ENCODE peak calls at places on chromosomes 6 and 20, in four cellular contexts. One of them, this sample, is unnamed.
A peak's percentile ranks its signal among the peaks of the same experiment; 100 is the strongest.

GRCh38 chr6:97915537-97915936 is 632.5 kb upstream of the MMS22L start:
- DNase-seq in AG09309: no peak
- DNase-seq in body of pancreas: no peak
- DNase-seq in mesothelial cell of epicardium: no peak
- DNase-seq in this sample: no peak

GRCh38 chr20:60191014-60191413 is 232.8 kb downstream of the CDH26 start:
- DNase-seq in mesothelial cell of epicardium: no peak
- DNase-seq in body of pancreas: no peak
- DNase-seq in AG09309: no peak
- DNase-seq in this sample: no peak

GRCh38 chr20:2865630-2866029 is 7.7 kb upstream of the PTPRA start:
- DNase-seq in AG09309: no peak
- DNase-seq in mesothelial cell of epicardium: no peak
- DNase-seq in body of pancreas: no peak
- DNase-seq in this sample: no peak

GRCh38 chr20:62496525-62497218 is 20.9 kb upstream of the GATA5 start:
- DNase-seq in AG09309: no peak
- DNase-seq in body of pancreas: no peak
- DNase-seq in mesothelial cell of epicardium: peak; percentile 54
- DNase-seq in this sample: no peak

GRCh38 chr6:36442671-36443497 is at the start of the genes KCTD20 and PXT1:
- DNase-seq in mesothelial cell of epicardium: peak; percentile 67
- DNase-seq in AG09309: peak; percentile 46
- DNase-seq in body of pancreas: peak; percentile 88
- DNase-seq in this sample: peak; percentile 55

GRCh38 chr20:23362392-23363256 is 642 bp downstream of the GZF1 start:
- DNase-seq in mesothelial cell of epicardium: no peak
- DNase-seq in AG09309: no peak
- DNase-seq in body of pancreas: peak; percentile 55
- DNase-seq in this sample: no peak

GRCh38 chr6:156776470-156776840 is 723 bp upstream of the ARID1B start:
- DNase-seq in mesothelial cell of epicardium: no peak
- DNase-seq in body of pancreas: no peak
- DNase-seq in AG09309: no peak
- DNase-seq in this sample: no peak

GRCh38 chr6:39922821-39923220 is 11.4 kb downstream of the MOCS1 start:
- DNase-seq in AG09309: no peak
- DNase-seq in mesothelial cell of epicardium: no peak
- DNase-seq in body of pancreas: no peak
- DNase-seq in this sample: no peak

GRCh38 chr20:25081065-25081729 is 744 bp downstream of the VSX1 start:
- DNase-seq in AG09309: no peak
- DNase-seq in body of pancreas: no peak
- DNase-seq in mesothelial cell of epicardium: no peak
- DNase-seq in this sample: no peak

GRCh38 chr6:147381734-147382133 is 126.8 kb upstream of the SAMD5 start:
- DNase-seq in AG09309: peak; percentile 46
- DNase-seq in body of pancreas: no peak
- DNase-seq in mesothelial cell of epicardium: no peak
- DNase-seq in this sample: no peak

GRCh38 chr20:8318999-8319614 is 187.0 kb downstream of the PLCB1 start:
- DNase-seq in AG09309: no peak
- DNase-seq in mesothelial cell of epicardium: no peak
- DNase-seq in body of pancreas: no peak
- DNase-seq in this sample: no peak

GRCh38 chr6:44001318-44001868 is 125.9 kb downstream of the MRPL14 start:
- DNase-seq in AG09309: no peak
- DNase-seq in mesothelial cell of epicardium: no peak
- DNase-seq in body of pancreas: peak; percentile 25
- DNase-seq in this sample: no peak

GRCh38 chr6:96015791-96016776 is at the start of gene FUT9:
- DNase-seq in mesothelial cell of epicardium: peak; percentile 28
- DNase-seq in body of pancreas: peak; percentile 10
- DNase-seq in AG09309: no peak
- DNase-seq in this sample: no peak
- TF ChIP-seq CTCF in mesothelial cell of epicardium: no peak
- TF ChIP-seq CTCF in body of pancreas: no peak
- TF ChIP-seq CTCF in AG09309: no peak
- TF ChIP-seq CTCF in this sample: no peak

GRCh38 chr20:46649650-46649949 is 1.7 kb downstream of the SLC13A3 start:
- DNase-seq in mesothelial cell of epicardium: no peak
- DNase-seq in AG09309: no peak
- DNase-seq in body of pancreas: no peak
- DNase-seq in this sample: no peak

GRCh38 chr20:46650575-46651090 is 626 bp downstream of the SLC13A3 start:
- DNase-seq in mesothelial cell of epicardium: no peak
- DNase-seq in body of pancreas: no peak
- DNase-seq in AG09309: no peak
- DNase-seq in this sample: no peak

GRCh38 chr20:46649965-46650542 is 1.2 kb downstream of the SLC13A3 start:
- DNase-seq in AG09309: no peak
- DNase-seq in body of pancreas: no peak
- DNase-seq in mesothelial cell of epicardium: no peak
- DNase-seq in this sample: no peak

GRCh38 chr20:46647469-46647868 is 3.8 kb downstream of the SLC13A3 start:
- DNase-seq in AG09309: no peak
- DNase-seq in body of pancreas: no peak
- DNase-seq in mesothelial cell of epicardium: no peak
- DNase-seq in this sample: no peak

GRCh38 chr20:46648903-46649649 is 2.2 kb downstream of the SLC13A3 start:
- DNase-seq in body of pancreas: no peak
- DNase-seq in AG09309: no peak
- DNase-seq in mesothelial cell of epicardium: no peak
- DNase-seq in this sample: no peak
- TF ChIP-seq CTCF in body of pancreas: no peak
- TF ChIP-seq CTCF in AG09309: no peak
- TF ChIP-seq CTCF in mesothelial cell of epicardium: no peak
- TF ChIP-seq CTCF in this sample: no peak

GRCh38 chr6:137878810-137879285 is 11.8 kb downstream of the TNFAIP3 start:
- DNase-seq in AG09309: no peak
- DNase-seq in body of pancreas: no peak
- DNase-seq in mesothelial cell of epicardium: no peak
- DNase-seq in this sample: no peak
- TF ChIP-seq CTCF in AG09309: no peak
- TF ChIP-seq CTCF in body of pancreas: no peak
- TF ChIP-seq CTCF in mesothelial cell of epicardium: no peak
- TF ChIP-seq CTCF in this sample: no peak

DNA sequence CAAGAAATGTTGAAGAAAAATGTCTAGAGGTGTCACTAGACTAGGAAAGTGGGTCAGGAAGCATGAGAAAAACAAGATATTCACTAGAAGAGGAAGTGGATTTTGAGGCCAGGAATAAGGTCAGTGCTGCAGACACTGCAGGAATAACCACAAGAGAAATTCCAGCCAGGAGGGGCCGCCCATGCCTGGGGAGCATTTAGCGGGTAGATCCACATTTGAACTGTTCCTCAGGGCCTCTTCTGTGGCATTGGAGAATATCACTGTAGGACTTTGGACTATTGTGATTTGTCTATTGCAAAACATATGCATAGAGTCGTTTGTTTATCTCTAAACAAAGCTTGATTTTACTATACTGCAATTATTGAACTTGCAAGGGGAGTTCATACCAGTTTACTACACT is 49.6 kb upstream of the CCDC28A start:
- DNase-seq in body of pancreas: peak; percentile 22
- DNase-seq in AG09309: peak; percentile 10
- DNase-seq in mesothelial cell of epicardium: no peak
- DNase-seq in this sample: no peak
- TF ChIP-seq CTCF in body of pancreas: no peak
- TF ChIP-seq CTCF in AG09309: peak; percentile 34
- TF ChIP-seq CTCF in mesothelial cell of epicardium: no peak
- TF ChIP-seq CTCF in this sample: no peak

DNA sequence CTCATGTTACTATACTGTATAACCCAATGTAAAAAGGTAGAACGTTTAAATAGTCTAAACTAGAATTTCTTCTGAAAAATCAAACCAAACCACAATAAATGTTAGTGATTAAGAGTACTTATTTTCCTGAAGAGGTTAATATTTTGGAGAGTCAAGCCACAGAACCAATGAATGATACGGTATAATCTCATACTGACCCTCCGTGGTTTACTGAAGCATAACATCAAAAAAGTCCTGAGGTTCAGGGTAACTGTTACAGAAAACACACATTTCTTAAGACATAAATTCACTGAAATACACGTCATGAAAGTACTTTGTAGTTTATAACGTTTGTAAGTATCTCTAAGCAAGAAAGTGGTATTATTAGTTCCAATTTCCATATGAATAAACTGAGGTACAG is 28.9 kb downstream of the ESF1 start:
- DNase-seq in body of pancreas: no peak
- DNase-seq in AG09309: no peak
- DNase-seq in mesothelial cell of epicardium: no peak
- DNase-seq in this sample: no peak
- TF ChIP-seq CTCF in body of pancreas: no peak
- TF ChIP-seq CTCF in AG09309: peak; percentile 21
- TF ChIP-seq CTCF in mesothelial cell of epicardium: no peak
- TF ChIP-seq CTCF in this sample: no peak

DNA sequence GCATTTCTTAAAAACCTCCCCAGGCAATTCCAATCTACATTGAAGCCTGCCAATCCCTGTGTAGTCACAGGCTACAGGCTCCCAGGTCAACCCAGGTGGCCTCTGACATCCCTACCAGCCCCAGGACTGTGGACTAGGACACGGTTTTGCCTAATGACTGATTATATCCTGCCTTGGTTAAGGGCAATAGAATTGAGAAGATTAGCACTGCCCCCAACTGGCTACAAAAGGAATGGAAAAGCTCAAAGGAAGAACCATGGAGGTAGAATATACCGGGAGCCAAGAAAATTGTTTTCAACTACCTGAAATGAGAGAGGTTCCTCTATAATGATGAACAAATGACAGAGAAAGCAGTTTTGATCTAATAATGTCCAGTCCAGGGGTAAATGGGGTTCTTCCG is 421.1 kb upstream of the AGPAT4 start:
- DNase-seq in body of pancreas: no peak
- DNase-seq in mesothelial cell of epicardium: no peak
- DNase-seq in AG09309: no peak
- DNase-seq in this sample: no peak
- TF ChIP-seq CTCF in body of pancreas: peak; percentile 25
- TF ChIP-seq CTCF in mesothelial cell of epicardium: no peak
- TF ChIP-seq CTCF in AG09309: peak; percentile 68
- TF ChIP-seq CTCF in this sample: no peak

DNA sequence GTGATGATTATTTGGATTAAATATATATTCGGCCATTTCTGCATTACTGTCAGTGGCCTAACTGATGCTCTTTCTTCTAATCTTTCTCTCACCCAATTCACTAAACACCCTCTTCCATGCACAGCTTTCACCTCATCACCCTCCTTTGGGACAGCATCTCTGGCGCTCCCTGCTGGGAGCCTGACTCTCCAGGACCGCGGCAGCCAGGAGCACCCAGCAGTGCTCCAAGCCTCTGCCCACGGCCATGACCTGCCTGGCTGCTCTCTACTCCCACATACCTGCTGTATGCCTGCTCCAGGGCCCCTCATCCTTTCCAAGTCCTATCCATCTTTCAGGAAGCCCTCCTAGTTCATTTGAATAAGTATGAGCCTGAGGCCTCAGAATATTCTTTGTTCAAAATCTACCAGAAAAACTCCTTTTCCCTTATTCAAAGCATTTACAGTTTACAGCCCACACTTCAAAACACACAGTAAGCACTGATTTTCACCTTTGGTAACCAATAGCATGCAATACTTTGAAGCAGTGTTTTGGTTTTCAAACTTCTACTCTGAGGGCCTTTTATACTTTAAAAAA is 15.2 kb downstream of the CTCFL start:
- DNase-seq in body of pancreas: no peak
- DNase-seq in mesothelial cell of epicardium: no peak
- DNase-seq in AG09309: no peak
- DNase-seq in this sample: no peak
- TF ChIP-seq CTCF in body of pancreas: no peak
- TF ChIP-seq CTCF in mesothelial cell of epicardium: no peak
- TF ChIP-seq CTCF in AG09309: peak; percentile 56
- TF ChIP-seq CTCF in this sample: no peak

DNA sequence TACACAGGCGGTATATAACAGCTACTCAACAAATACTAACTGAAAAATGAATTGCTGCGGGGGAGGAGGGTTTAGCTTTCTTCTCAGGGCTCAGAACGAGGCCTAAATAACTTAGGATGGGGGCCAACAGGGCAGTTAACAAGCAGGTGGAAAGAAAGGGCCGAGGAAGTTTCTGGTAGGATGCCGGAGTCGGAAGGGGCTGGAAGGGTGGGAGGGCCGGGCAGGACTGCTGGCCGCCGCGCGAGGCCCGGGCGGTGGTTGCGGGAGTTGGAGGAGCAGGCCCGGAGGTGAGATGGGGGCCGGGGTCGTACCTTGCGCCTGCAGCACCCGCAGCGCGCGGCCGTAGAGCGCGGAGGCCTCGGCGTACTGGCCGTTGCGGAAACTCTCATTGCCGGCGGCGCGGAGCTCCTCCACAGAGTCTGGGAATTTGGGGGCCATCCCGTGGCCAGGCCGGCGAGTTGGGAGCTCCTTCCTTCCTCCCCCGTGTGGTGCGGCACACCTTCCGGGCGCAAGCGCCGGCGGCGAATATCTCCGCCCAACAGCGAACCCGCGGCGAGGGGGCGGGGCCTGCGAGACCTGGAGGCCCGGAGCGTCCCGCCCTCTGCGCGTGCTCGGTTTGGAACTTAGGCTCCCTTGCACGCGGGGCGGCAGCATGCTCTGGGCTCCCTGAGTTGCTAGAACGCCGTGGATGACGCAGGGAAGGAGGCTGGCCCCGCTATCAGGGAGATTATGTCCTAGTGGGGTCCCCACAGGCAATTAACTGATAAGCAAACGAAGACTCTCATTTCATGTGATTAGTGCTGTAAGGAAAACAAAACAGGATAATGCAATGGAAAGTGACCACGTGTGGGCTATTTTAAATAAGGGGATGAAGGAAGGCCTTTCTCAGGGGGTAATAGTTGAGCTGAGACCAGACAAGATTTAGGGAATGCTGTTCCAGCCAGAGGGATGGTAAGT is at the start of gene TOMM34:
- DNase-seq in body of pancreas: peak; percentile 96
- DNase-seq in AG09309: peak; percentile 46
- DNase-seq in mesothelial cell of epicardium: peak; percentile 85
- DNase-seq in this sample: peak; percentile 85
- TF ChIP-seq CTCF in body of pancreas: no peak
- TF ChIP-seq CTCF in AG09309: no peak
- TF ChIP-seq CTCF in mesothelial cell of epicardium: no peak
- TF ChIP-seq CTCF in this sample: no peak

GRCh38 chr6:110341671-110342304 is 16.4 kb downstream of the METTL24 start:
- DNase-seq in mesothelial cell of epicardium: no peak
- DNase-seq in body of pancreas: no peak
- DNase-seq in AG09309: no peak
- DNase-seq in this sample: no peak
- TF ChIP-seq CTCF in mesothelial cell of epicardium: peak; percentile 35
- TF ChIP-seq CTCF in body of pancreas: no peak
- TF ChIP-seq CTCF in AG09309: peak; percentile 48
- TF ChIP-seq CTCF in this sample: no peak